ENCODE peak calls at places on chromosomes 4 and X, in eight cellular contexts. Z is tibial artery, Y is astrocyte of the spinal cord, E is GM23248, N is lung, H is upper lobe of left lung, F is sigmoid colon, P is fibroblast of the aortic adventitia. Q is an unnamed sample.

GRCh38 chrX:108245462-108245861 is 153.9 kb downstream of the ATG4A start:
- DNase-seq in E (no peak), N (no peak), P (no peak), Y (no peak), H (no peak), Z (no peak), F (no peak), Q (no peak)

GRCh38 chr4:114272226-114272625 is 292.8 kb upstream of the ARSJ start:
- DNase-seq in N (no peak), Y (peak), F (no peak), Z (no peak), H (no peak), P (peak), E (peak), Q (peak)

GRCh38 chrX:125503769-125504168 is 184.1 kb downstream of the TEX13C start:
- DNase-seq in F (no peak), N (no peak), Y (no peak), H (no peak), Z (no peak), E (no peak), P (no peak), Q (no peak)

GRCh38 chr4:40289366-40290188 is 45.6 kb upstream of the CHRNA9 start:
- DNase-seq in P (peak), E (no peak), Y (no peak), H (no peak), N (no peak), Z (no peak), F (peak), Q (peak)

GRCh38 chrX:115413246-115413878 is 123.8 kb downstream of the LUZP4 start:
- DNase-seq in Z (no peak), E (peak), N (no peak), Y (peak), H (no peak), P (no peak), F (no peak), Q (peak)

GRCh38 chr4:37837446-37837845 is 11.0 kb downstream of the PGM2 start:
- DNase-seq in Z (no peak), P (peak), H (no peak), F (no peak), Y (peak), N (no peak), E (peak), Q (peak)

GRCh38 chr4:105451346-105451745 is 22.5 kb downstream of the PPA2 start:
- DNase-seq in F (no peak), H (no peak), P (no peak), Z (no peak), Y (no peak), N (no peak), E (no peak), Q (no peak)

GRCh38 chrX:50707376-50707775 is 106.6 kb downstream of the SHROOM4 start:
- DNase-seq in H (no peak), N (no peak), P (no peak), F (no peak), E (no peak), Y (no peak), Z (no peak), Q (no peak)

GRCh38 chrX:110759785-110760184 is 35.8 kb downstream of the CHRDL1 start:
- DNase-seq in E (peak), Z (no peak), N (no peak), F (no peak), H (no peak), P (peak), Y (peak), Q (no peak)

GRCh38 chrX:2967998-2968909 is 38.1 kb upstream of the ARSH start:
- DNase-seq in Y (peak), H (no peak), N (no peak), F (no peak), P (peak), E (peak), Z (no peak), Q (peak)

GRCh38 chrX:15310117-15310516 is 5.3 kb downstream of the ASB11 start:
- DNase-seq in Z (no peak), N (peak), E (peak), H (no peak), F (no peak), P (peak), Y (no peak), Q (peak)

GRCh38 chr4:54167508-54167907 is 61.6 kb upstream of the PDGFRA start:
- DNase-seq in E (no peak), F (no peak), P (no peak), N (no peak), H (no peak), Z (no peak), Y (no peak), Q (no peak)

GRCh38 chr4:88230399-88230798 is 54.0 kb downstream of the PPM1K start:
- DNase-seq in Y (no peak), E (no peak), N (no peak), F (no peak), P (no peak), H (no peak), Z (no peak), Q (no peak)
- H3K4me3 ChIP-seq in Y (no peak), E (peak), N (no peak), F (no peak), P (no peak), H (no peak), Z (peak), Q (no peak)

DNA sequence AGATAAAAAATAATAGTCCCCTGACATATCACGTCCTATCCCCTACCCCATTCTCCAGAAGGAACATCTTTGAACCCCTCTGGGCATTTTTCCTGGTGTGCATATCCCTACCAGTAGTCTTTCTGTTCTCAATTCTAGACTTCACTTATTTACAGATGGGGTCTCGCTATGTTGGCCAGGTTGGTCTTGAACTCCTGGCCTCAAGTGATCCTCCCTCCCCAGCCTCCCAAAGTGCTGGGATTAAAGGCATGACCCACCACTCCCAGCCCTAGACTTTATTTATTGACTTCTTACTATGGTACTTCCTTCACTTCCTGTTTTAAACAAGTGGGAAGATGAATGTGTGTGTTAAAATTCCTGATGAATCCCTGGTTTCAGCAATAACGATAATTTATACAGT is 612 bp upstream of the RRAGB start:
- DNase-seq in N (no peak), H (no peak), E (no peak), Z (no peak), Y (no peak), F (no peak), P (no peak), Q (no peak)
- H3K4me3 ChIP-seq in N (no peak), H (peak), E (peak), Z (peak), Y (peak), F (peak), P (peak), Q (peak)

GRCh38 chrX:65406532-65406931 is 128.1 kb downstream of the LAS1L start:
- DNase-seq in F (no peak), E (peak), P (no peak), Z (no peak), H (peak), N (no peak), Y (no peak), Q (no peak)
- H3K4me3 ChIP-seq in F (peak), E (peak), P (no peak), Z (peak), H (peak), N (no peak), Y (no peak), Q (no peak)

DNA sequence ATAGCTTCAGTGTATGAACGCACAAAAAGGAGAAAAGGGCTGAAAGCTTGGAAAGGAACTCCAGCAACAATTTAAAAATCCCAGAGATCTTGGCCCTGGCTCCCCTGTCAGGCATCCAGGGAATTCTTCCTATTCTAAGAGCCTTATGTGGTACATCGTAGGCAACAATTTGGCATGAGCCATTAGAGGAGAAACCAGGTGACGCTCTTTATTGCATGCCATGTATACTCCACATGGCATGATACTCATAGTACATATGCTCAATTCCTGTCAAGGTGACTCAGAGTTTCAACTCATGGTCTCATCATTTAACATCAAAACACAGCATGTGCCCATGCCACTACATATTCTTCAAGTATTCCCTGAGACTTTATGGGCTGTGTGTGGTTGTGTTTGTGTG is 191.3 kb downstream of the OR13H1 start:
- DNase-seq in Z (no peak), Y (peak), F (no peak), P (no peak), H (no peak), N (no peak), E (no peak), Q (no peak)
- H3K4me3 ChIP-seq in Z (no peak), Y (no peak), F (no peak), P (peak), H (no peak), N (no peak), E (no peak), Q (peak)

DNA sequence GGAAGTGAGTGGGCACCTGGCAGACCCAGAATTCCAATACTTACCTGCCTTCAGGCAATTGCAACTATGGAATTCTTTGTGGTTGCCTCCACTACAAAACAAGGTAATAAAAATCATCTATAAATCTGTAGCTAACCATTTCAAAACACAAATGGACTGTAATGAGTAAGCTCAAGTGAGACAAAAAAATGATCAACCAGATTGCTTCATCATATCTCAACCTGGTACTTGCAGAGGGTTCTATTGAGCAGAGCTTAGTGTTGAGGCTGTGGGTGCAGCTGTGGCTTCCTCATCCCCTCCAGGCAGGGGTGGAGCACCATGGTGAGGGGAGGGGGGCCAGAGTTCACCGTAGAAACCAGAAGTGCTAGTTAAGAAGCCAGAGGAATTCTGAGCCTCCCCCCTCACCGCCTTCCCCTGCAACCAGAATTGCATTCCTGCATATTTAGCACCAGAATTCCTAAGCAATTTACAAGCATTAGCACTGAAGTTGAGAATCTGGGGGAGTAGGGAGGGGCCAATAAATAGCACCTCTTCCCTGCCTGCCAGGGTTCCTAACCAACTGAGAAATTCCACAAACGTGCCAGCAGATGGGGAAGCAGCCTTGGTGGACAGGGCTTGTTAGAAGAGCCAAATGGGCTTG is 11.5 kb downstream of the CTAG1A start:
- DNase-seq in Z (no peak), H (no peak), F (no peak), N (no peak), Y (peak), E (peak), P (peak), Q (peak)
- H3K4me3 ChIP-seq in Z (no peak), H (no peak), F (no peak), N (no peak), Y (no peak), E (no peak), P (no peak), Q (no peak)

DNA sequence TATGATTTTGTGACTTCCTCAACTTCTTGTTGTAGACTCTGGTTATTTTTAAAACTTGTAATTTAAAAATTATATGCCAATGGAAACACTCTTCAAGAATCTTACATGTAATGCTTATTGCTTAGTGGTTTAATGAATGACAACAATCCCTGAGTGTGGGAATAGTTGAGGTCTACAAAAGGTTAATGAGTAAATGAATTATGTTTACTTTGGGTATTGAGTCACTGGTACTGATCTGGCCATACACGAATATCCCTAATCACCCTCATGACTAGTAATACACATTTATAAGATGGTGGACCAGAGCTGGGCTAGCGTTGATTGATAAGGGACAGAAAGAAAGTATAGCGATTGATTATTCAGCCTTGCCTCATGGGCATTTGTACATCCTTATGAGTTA is 47.1 kb downstream of the FGF2 start:
- DNase-seq in E (peak), F (no peak), Z (no peak), N (no peak), H (no peak), Y (peak), P (peak), Q (peak)
- H3K4me3 ChIP-seq in E (peak), F (no peak), Z (no peak), N (no peak), H (no peak), Y (no peak), P (no peak), Q (peak)

GRCh38 chr4:182694551-182694950 is 222.6 kb downstream of the DCTD start:
- DNase-seq in Y (no peak), E (no peak), H (no peak), Z (no peak), P (no peak), F (no peak), N (no peak), Q (no peak)

GRCh38 chr4:182698212-182698611 is 219.0 kb downstream of the DCTD start:
- DNase-seq in Y (no peak), F (no peak), Z (no peak), P (no peak), H (no peak), E (no peak), N (no peak), Q (no peak)

GRCh38 chr4:182695842-182696241 is 221.3 kb downstream of the DCTD start:
- DNase-seq in E (peak), F (no peak), H (no peak), P (no peak), Z (no peak), N (no peak), Y (no peak), Q (no peak)

GRCh38 chr4:182697094-182697493 is 220.1 kb downstream of the DCTD start:
- DNase-seq in F (no peak), P (no peak), Y (no peak), E (no peak), H (no peak), Z (no peak), N (no peak), Q (no peak)

GRCh38 chr4:182695009-182695408 is 222.2 kb downstream of the DCTD start:
- DNase-seq in H (no peak), E (no peak), Z (no peak), F (no peak), Y (no peak), N (no peak), P (no peak), Q (no peak)
- H3K4me3 ChIP-seq in H (no peak), E (no peak), Z (no peak), F (no peak), Y (no peak), N (no peak), P (no peak), Q (no peak)

Q was measured in adipocyte.